ENCODE peak calls at places on chromosomes 5 and 9, in seven cellular contexts. A is uterus, G is A549, F is sigmoid colon, I is body of pancreas, T is tibial nerve, B is adrenal gland. V is an unnamed sample.

GRCh38 chr9:120528834-120529233 is 51.1 kb downstream of the CDK5RAP2 start:
- DNase-seq in A (no peak), G (no peak), F (no peak), I (no peak), T (no peak), B (no peak), V (no peak)

GRCh38 chr9:114652776-114653555 is 4.6 kb downstream of the TEX53 start:
- DNase-seq in A (no peak), G (no peak), F (no peak), I (no peak), T (no peak), B (peak; percentile 54), V (no peak)

GRCh38 chr5:177507165-177507564 is 2.5 kb downstream of the DOK3 start:
- DNase-seq in A (no peak), G (no peak), F (no peak), I (no peak), T (no peak), B (no peak), V (no peak)

GRCh38 chr9:71242081-71242480 is 120.7 kb upstream of the TRPM3 start:
- DNase-seq in A (no peak), G (no peak), F (no peak), I (no peak), T (no peak), B (no peak), V (no peak)

GRCh38 chr5:150568663-150569062 is 60.7 kb downstream of the NDST1 start:
- DNase-seq in A (no peak), G (no peak), F (peak; percentile 48), I (no peak), T (no peak), B (no peak), V (no peak)

GRCh38 chr5:42620579-42621216 is 135.9 kb upstream of the CCDC152 start:
- DNase-seq in A (no peak), G (no peak), F (no peak), I (no peak), T (no peak), B (no peak), V (no peak)

GRCh38 chr5:30894811-30895210 is 298.7 kb upstream of the CDH6 start:
- DNase-seq in A (no peak), G (no peak), F (no peak), I (no peak), T (no peak), B (no peak), V (no peak)

GRCh38 chr9:86644315-86645034 is 290.3 kb upstream of the TUT7 start:
- DNase-seq in A (no peak), G (no peak), F (no peak), I (no peak), T (no peak), B (no peak), V (no peak)

GRCh38 chr9:22829236-22829635 is 382.6 kb downstream of the DMRTA1 start:
- DNase-seq in A (no peak), G (no peak), F (no peak), I (no peak), T (no peak), B (no peak), V (no peak)
- TF ChIP-seq POLR2A in A (no peak), G (no peak), F (no peak), I (no peak), T (no peak), B (no peak), V (no peak)

DNA sequence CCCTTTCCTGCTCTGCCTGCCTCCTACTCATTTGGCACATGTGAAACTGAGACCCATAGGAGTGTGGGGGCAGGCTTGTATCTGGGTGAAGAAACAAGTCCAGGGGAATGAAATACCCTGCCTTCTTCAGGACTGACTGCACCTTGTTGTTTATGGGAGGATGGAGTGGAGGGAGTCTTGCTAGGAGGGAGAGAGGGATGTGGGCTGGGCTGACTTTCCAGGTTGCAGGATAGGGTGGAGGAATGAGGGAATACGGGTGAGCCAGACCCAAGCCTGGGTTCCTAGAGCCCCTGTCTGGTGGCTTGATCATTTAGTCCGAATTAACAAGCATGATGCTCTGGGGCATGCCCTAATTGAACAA is 3.3 kb downstream of the CXXC5 start:
- DNase-seq in A (no peak), G (no peak), F (peak; percentile 64), I (no peak), T (no peak), B (no peak), V (no peak)
- H3K4me1 ChIP-seq in A (peaks cover 4% of the 10 kb centered on the region), G (peaks cover 75% of the 10 kb centered on the region), F (peaks cover 92% of the 10 kb centered on the region), I (peaks cover 67% of the 10 kb centered on the region), T (peaks cover 75% of the 10 kb centered on the region), B (peaks cover 77% of the 10 kb centered on the region), V (peaks cover 69% of the 10 kb centered on the region)

DNA sequence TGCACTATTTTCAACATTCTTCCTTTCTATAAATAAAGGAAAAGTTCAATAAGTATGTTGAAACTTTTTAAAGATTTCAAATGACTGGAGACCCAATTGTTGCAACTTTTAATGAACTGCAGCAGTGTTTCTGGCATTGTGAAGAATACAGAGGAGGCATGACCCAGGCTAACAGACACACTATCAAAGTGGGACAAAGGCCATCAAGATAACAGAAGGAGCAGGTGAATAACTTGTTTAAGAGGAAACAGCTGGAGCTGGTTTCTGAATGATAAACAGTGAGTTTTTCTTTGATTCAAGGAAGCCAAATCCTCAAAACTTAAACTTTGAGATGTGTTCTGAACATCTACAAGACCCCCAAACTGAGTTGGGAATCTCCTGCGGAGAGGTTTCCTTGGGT is 734.6 kb downstream of the TLR4 start:
- DNase-seq in A (no peak), G (no peak), F (no peak), I (no peak), T (no peak), B (no peak), V (no peak)
- TF ChIP-seq CTCF in A (no peak), G (no peak), F (no peak), I (no peak), T (no peak), B (no peak), V (no peak)

GRCh38 chr9:76905984-76906861 is at the start of gene PRUNE2:
- DNase-seq in A (peak; percentile 84), G (no peak), F (peak; percentile 94), I (peak; percentile 82), T (no peak), B (peak; percentile 87), V (peak; percentile 82)
- TF ChIP-seq POLR2A in A (peak; percentile 74), G (no peak), F (peak; percentile 98), I (peak; percentile 38), T (no peak), B (peak; percentile 72), V (no peak)

V was measured in thyroid gland.